ENCODE peak calls at places on chromosomes 7 and 10, in four cellular contexts. One of them, this sample, is unnamed.

GRCh38 chr7:81676813-81677212 is 93.0 kb downstream of the HGF start:
- DNase-seq in HCT116: no peak
- DNase-seq in HL-60: no peak
- DNase-seq in ovary: no peak
- DNase-seq in this sample: no peak

GRCh38 chr10:62735464-62736188 is 68.9 kb upstream of the ADO start:
- DNase-seq in HCT116: no peak
- DNase-seq in HL-60: no peak
- DNase-seq in ovary: no peak
- DNase-seq in this sample: no peak

GRCh38 chr10:79158402-79159097 is 89.8 kb downstream of the ZMIZ1 start:
- DNase-seq in HCT116: no peak
- DNase-seq in HL-60: no peak
- DNase-seq in ovary: no peak
- DNase-seq in this sample: no peak

GRCh38 chr7:70730451-70731110 is 401.4 kb upstream of the GALNT17 start:
- DNase-seq in HCT116: no peak
- DNase-seq in HL-60: no peak
- DNase-seq in ovary: no peak
- DNase-seq in this sample: no peak

GRCh38 chr10:26780793-26781601 is 79.8 kb downstream of the ABI1 start:
- DNase-seq in HCT116: peak; percentile 90
- DNase-seq in HL-60: no peak
- DNase-seq in ovary: no peak
- DNase-seq in this sample: no peak

GRCh38 chr7:82443801-82444219 is 233 bp upstream of the CACNA2D1 start:
- DNase-seq in HCT116: no peak
- DNase-seq in HL-60: no peak
- DNase-seq in ovary: peak; percentile 82
- DNase-seq in this sample: peak; percentile 88

GRCh38 chr7:37180828-37181549 is 267.7 kb downstream of the ELMO1 start:
- DNase-seq in HCT116: no peak
- DNase-seq in HL-60: no peak
- DNase-seq in ovary: no peak
- DNase-seq in this sample: no peak

GRCh38 chr10:24783504-24783903 is 59.8 kb upstream of the ARHGAP21 start:
- DNase-seq in HCT116: no peak
- DNase-seq in HL-60: no peak
- DNase-seq in ovary: no peak
- DNase-seq in this sample: no peak

GRCh38 chr7:87570178-87570577 is 30.5 kb downstream of the ABCB1 start:
- DNase-seq in HCT116: peak; percentile 23
- DNase-seq in HL-60: no peak
- DNase-seq in ovary: no peak
- DNase-seq in this sample: no peak

GRCh38 chr10:30392564-30392990 is 41.4 kb upstream of the MAP3K8 start:
- DNase-seq in HCT116: peak; percentile 57
- DNase-seq in HL-60: peak; percentile 84
- DNase-seq in ovary: peak; percentile 61
- DNase-seq in this sample: peak; percentile 68

GRCh38 chr7:28723336-28723735 is 234.8 kb downstream of the TRIL start:
- DNase-seq in HCT116: no peak
- DNase-seq in HL-60: no peak
- DNase-seq in ovary: no peak
- DNase-seq in this sample: no peak

GRCh38 chr7:38453187-38453586 is 178.0 kb downstream of the AMPH start:
- DNase-seq in HCT116: no peak
- DNase-seq in HL-60: no peak
- DNase-seq in ovary: no peak
- DNase-seq in this sample: no peak
- H3K27ac ChIP-seq in HCT116: no peak overlapping the region
- H3K27ac ChIP-seq in HL-60: no peak overlapping the region
- H3K27ac ChIP-seq in ovary: no peak overlapping the region
- H3K27ac ChIP-seq in this sample: peak overlapping the region; percentile 14

GRCh38 chr7:138865843-138866242 is 67.8 kb upstream of the ATP6V0A4 start:
- DNase-seq in HCT116: no peak
- DNase-seq in HL-60: peak; percentile 57
- DNase-seq in ovary: no peak
- DNase-seq in this sample: no peak
- TF ChIP-seq CTCF in HCT116: no peak
- TF ChIP-seq CTCF in HL-60: peak; percentile 76
- TF ChIP-seq CTCF in ovary: no peak
- TF ChIP-seq CTCF in this sample: no peak

GRCh38 chr7:6127129-6127490 is 95.9 kb downstream of the ANKRD61 start:
- DNase-seq in HCT116: no peak
- DNase-seq in HL-60: no peak
- DNase-seq in ovary: no peak
- DNase-seq in this sample: no peak
- H3K27ac ChIP-seq in HCT116: no peak overlapping the region
- H3K27ac ChIP-seq in HL-60: no peak overlapping the region
- H3K27ac ChIP-seq in ovary: no peak overlapping the region
- H3K27ac ChIP-seq in this sample: no peak overlapping the region

GRCh38 chr10:104612577-104613205 is 28.4 kb upstream of the SORCS3 start:
- DNase-seq in HCT116: no peak
- DNase-seq in HL-60: no peak
- DNase-seq in ovary: no peak
- DNase-seq in this sample: no peak

GRCh38 chr10:104617831-104618230 is 23.3 kb upstream of the SORCS3 start:
- DNase-seq in HCT116: no peak
- DNase-seq in HL-60: no peak
- DNase-seq in ovary: no peak
- DNase-seq in this sample: no peak

GRCh38 chr10:104614245-104614831 is 26.8 kb upstream of the SORCS3 start:
- DNase-seq in HCT116: peak; percentile 29
- DNase-seq in HL-60: peak; percentile 25
- DNase-seq in ovary: no peak
- DNase-seq in this sample: no peak
- TF ChIP-seq CTCF in HCT116: peak; percentile 76
- TF ChIP-seq CTCF in HL-60: peak; percentile 38
- TF ChIP-seq CTCF in ovary: no peak
- TF ChIP-seq CTCF in this sample: peak; percentile 43

GRCh38 chr7:122013070-122013469 is 131.0 kb downstream of the AASS start:
- DNase-seq in HCT116: no peak
- DNase-seq in HL-60: no peak
- DNase-seq in ovary: no peak
- DNase-seq in this sample: no peak
- H3K27ac ChIP-seq in HCT116: no peak overlapping the region
- H3K27ac ChIP-seq in HL-60: no peak overlapping the region
- H3K27ac ChIP-seq in ovary: no peak overlapping the region
- H3K27ac ChIP-seq in this sample: no peak overlapping the region

DNA sequence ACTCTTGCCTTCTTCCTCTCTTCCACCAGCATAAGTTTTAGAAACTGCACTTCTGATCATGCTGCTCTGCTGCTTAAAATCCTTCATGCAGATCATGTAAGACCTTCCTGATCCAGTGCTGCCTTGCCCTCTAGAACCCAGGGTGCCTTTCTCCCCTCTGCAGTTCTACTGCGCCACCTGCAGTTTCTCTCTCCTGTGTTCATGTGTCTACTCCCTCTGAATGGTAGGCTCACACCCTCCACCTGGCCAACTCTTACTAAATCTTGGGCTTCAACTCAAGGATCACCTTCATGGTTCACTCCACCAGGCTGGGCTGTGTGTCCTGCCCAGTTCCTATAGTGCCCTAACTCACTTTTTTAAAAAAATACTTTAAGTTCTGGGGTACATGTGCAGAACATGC is 174.6 kb upstream of the ITGB1 start:
- DNase-seq in HCT116: no peak
- DNase-seq in HL-60: no peak
- DNase-seq in ovary: no peak
- DNase-seq in this sample: no peak
- TF ChIP-seq CTCF in HCT116: peak; percentile 44
- TF ChIP-seq CTCF in HL-60: no peak
- TF ChIP-seq CTCF in ovary: no peak
- TF ChIP-seq CTCF in this sample: no peak

GRCh38 chr10:111481271-111482073 is 404.6 kb downstream of the ADRA2A start:
- DNase-seq in HCT116: no peak
- DNase-seq in HL-60: no peak
- DNase-seq in ovary: no peak
- DNase-seq in this sample: no peak

GRCh38 chr10:111482074-111482350 is 405.2 kb downstream of the ADRA2A start:
- DNase-seq in HCT116: no peak
- DNase-seq in HL-60: no peak
- DNase-seq in ovary: no peak
- DNase-seq in this sample: no peak

GRCh38 chr10:111479966-111480365 is 403.1 kb downstream of the ADRA2A start:
- DNase-seq in HCT116: no peak
- DNase-seq in HL-60: no peak
- DNase-seq in ovary: no peak
- DNase-seq in this sample: no peak

GRCh38 chr10:111486346-111486745 is 409.5 kb downstream of the ADRA2A start:
- DNase-seq in HCT116: no peak
- DNase-seq in HL-60: no peak
- DNase-seq in ovary: no peak
- DNase-seq in this sample: no peak

DNA sequence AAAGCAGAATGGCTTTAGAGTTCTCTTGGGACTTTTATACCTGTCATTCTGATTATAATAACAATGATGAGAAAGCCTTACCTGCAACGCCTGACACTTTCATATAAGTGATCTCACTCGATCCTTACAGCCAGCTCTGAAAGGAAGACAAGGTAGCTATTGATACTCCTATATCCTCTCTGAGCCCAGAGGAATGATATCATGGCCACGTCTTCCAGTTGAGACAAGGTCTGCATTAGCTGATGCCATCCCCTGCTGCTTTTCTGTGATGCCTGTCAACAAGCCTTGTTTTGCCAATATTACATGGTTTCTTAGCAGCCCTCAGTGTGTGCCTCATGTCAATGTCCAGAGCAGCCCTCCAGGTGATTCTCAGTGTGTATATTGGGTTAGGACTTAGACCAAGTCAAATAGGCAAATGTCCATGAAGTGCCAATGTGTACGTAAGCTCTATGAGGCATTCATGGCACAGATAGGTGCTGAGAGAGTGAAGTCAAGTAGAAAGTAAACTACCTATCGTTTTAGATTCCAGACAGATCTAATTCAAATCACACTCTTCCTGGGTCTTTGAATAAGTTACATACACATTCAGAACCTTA is 405.9 kb downstream of the ADRA2A start:
- DNase-seq in HCT116: no peak
- DNase-seq in HL-60: no peak
- DNase-seq in ovary: no peak
- DNase-seq in this sample: no peak
- H3K27ac ChIP-seq in HCT116: no peak overlapping the region
- H3K27ac ChIP-seq in HL-60: no peak overlapping the region
- H3K27ac ChIP-seq in ovary: no peak overlapping the region
- H3K27ac ChIP-seq in this sample: no peak overlapping the region

This sample was measured in left ventricle myocardium inferior.